ENCODE peak calls at places on chromosomes 16 and 17, in eight cellular contexts. T is H54, X is head of caudate nucleus, A is globus pallidus, P is RCC 7860, R is Calu3, N is neural progenitor cell, U is GM12891. L is an unnamed sample.

GRCh38 chr16:56800355-56800754 is 64.7 kb upstream of the SLC12A3 start:
- DNase-seq in N (no peak), T (no peak), X (no peak), A (no peak), R (no peak), P (peak; percentile 76), U (no peak), L (no peak)

GRCh38 chr17:66337268-66337667 is 34.9 kb downstream of the PRKCA start:
- DNase-seq in N (no peak), X (no peak), A (no peak), T (no peak), P (no peak), U (no peak), R (no peak), L (no peak)

GRCh38 chr17:28950752-28951427 is 428 bp downstream of the PHF12 start:
- DNase-seq in P (no peak), T (no peak), X (no peak), N (no peak), R (no peak), A (peak; percentile 49), U (no peak), L (no peak)

GRCh38 chr16:27752241-27752640 is 202.3 kb downstream of the KATNIP start:
- DNase-seq in N (no peak), A (no peak), P (no peak), X (no peak), R (no peak), T (no peak), U (no peak), L (no peak)

GRCh38 chr17:48625502-48626201 is 506 bp downstream of the HOXB9 start:
- DNase-seq in U (no peak), X (no peak), R (peak; percentile 84), P (peak; percentile 46), A (no peak), T (no peak), N (peak; percentile 63), L (no peak)

GRCh38 chr16:55249361-55249760 is 74.6 kb upstream of the IRX6 start:
- DNase-seq in A (no peak), P (no peak), U (no peak), T (no peak), N (no peak), R (no peak), X (no peak), L (no peak)

GRCh38 chr16:67677712-67678111 is 11.1 kb downstream of the C16orf86 start:
- DNase-seq in A (no peak), T (no peak), X (no peak), N (no peak), R (no peak), P (no peak), U (no peak), L (no peak)

GRCh38 chr16:85415196-85415988 is 197.7 kb upstream of the GSE1 start:
- DNase-seq in T (no peak), A (no peak), N (no peak), R (no peak), U (no peak), P (no peak), X (no peak), L (no peak)

GRCh38 chr17:83173180-83173996 is 94.0 kb downstream of the METRNL start:
- DNase-seq in T (no peak), A (no peak), U (no peak), R (no peak), X (no peak), P (no peak), N (no peak), L (no peak)

GRCh38 chr17:19014628-19015215 is 10.2 kb upstream of the FAM83G start:
- DNase-seq in T (no peak), N (no peak), P (no peak), U (no peak), A (no peak), R (no peak), X (no peak), L (no peak)

GRCh38 chr17:63848834-63849689 is 6.6 kb upstream of the SMARCD2 start:
- DNase-seq in A (peak; percentile 83), P (no peak), N (peak; percentile 91), T (peak; percentile 68), X (peak; percentile 86), U (peak; percentile 97), R (peak; percentile 92), L (no peak)

GRCh38 chr17:49390548-49391324 is 23.9 kb downstream of the PHB1 start:
- DNase-seq in X (peak; percentile 26), N (no peak), A (peak; percentile 85), R (peak; percentile 52), U (no peak), T (peak; percentile 48), P (no peak), L (peak; percentile 81)

GRCh38 chr16:73506568-73507056 is 458.7 kb upstream of the ZFHX3 start:
- DNase-seq in A (no peak), P (no peak), T (no peak), X (no peak), R (no peak), U (no peak), N (peak; percentile 11), L (no peak)

GRCh38 chr17:41928693-41929251 is 1.6 kb upstream of the ODAD4 start:
- DNase-seq in U (no peak), X (no peak), T (no peak), P (no peak), A (no peak), R (no peak), N (no peak), L (no peak)

GRCh38 chr17:12180644-12181261 is 160.1 kb downstream of the MAP2K4 start:
- DNase-seq in N (peak; percentile 63), A (peak; percentile 29), T (peak; percentile 12), R (peak; percentile 50), U (no peak), P (peak; percentile 6), X (peak; percentile 12), L (no peak)

GRCh38 chr17:36755586-36755985 is 154.2 kb downstream of the MRM1 start:
- DNase-seq in R (peak; percentile 84), N (peak; percentile 70), T (peak; percentile 47), A (no peak), U (no peak), P (no peak), X (no peak), L (no peak)